ENCODE peak calls at places on chromosomes 16 and 17, in four cellular contexts. One of them, this sample, is unnamed.

GRCh38 chr17:70137451-70138230 is 31.7 kb upstream of the KCNJ2 start:
- DNase-seq in HFF-Myc: peak
- DNase-seq in lower leg skin: peak
- DNase-seq in activated CD8-positive, alpha-beta T cell treated with anti-CD3 and anti-CD28 coated beads for 36 hours: peak
- DNase-seq in this sample: peak

GRCh38 chr17:43314582-43314981 is 80.8 kb upstream of the RNU2-1 start:
- DNase-seq in HFF-Myc: no peak
- DNase-seq in lower leg skin: no peak
- DNase-seq in activated CD8-positive, alpha-beta T cell treated with anti-CD3 and anti-CD28 coated beads for 36 hours: no peak
- DNase-seq in this sample: peak

GRCh38 chr17:40422990-40423611 is 5.4 kb upstream of the TOP2A start:
- DNase-seq in HFF-Myc: no peak
- DNase-seq in lower leg skin: no peak
- DNase-seq in activated CD8-positive, alpha-beta T cell treated with anti-CD3 and anti-CD28 coated beads for 36 hours: no peak
- DNase-seq in this sample: no peak

GRCh38 chr16:80039777-80040176 is 439.2 kb upstream of the MAF start:
- DNase-seq in HFF-Myc: no peak
- DNase-seq in lower leg skin: no peak
- DNase-seq in activated CD8-positive, alpha-beta T cell treated with anti-CD3 and anti-CD28 coated beads for 36 hours: no peak
- DNase-seq in this sample: no peak

GRCh38 chr17:5861849-5862248 is 208.3 kb upstream of the WSCD1 start:
- DNase-seq in HFF-Myc: no peak
- DNase-seq in lower leg skin: no peak
- DNase-seq in activated CD8-positive, alpha-beta T cell treated with anti-CD3 and anti-CD28 coated beads for 36 hours: no peak
- DNase-seq in this sample: no peak

GRCh38 chr16:84569382-84569987 is 48.4 kb downstream of the COTL1 start:
- DNase-seq in HFF-Myc: no peak
- DNase-seq in lower leg skin: peak
- DNase-seq in activated CD8-positive, alpha-beta T cell treated with anti-CD3 and anti-CD28 coated beads for 36 hours: no peak
- DNase-seq in this sample: no peak

GRCh38 chr17:61393904-61394629 is 5.6 kb upstream of the TBX2 start:
- DNase-seq in HFF-Myc: no peak
- DNase-seq in lower leg skin: no peak
- DNase-seq in activated CD8-positive, alpha-beta T cell treated with anti-CD3 and anti-CD28 coated beads for 36 hours: no peak
- DNase-seq in this sample: no peak

GRCh38 chr17:48878920-48879898 is 13.4 kb upstream of the ATP5MC1 start:
- DNase-seq in HFF-Myc: peak
- DNase-seq in lower leg skin: peak
- DNase-seq in activated CD8-positive, alpha-beta T cell treated with anti-CD3 and anti-CD28 coated beads for 36 hours: peak
- DNase-seq in this sample: peak

GRCh38 chr16:87582221-87582965 is 19.9 kb upstream of the JPH3 start:
- DNase-seq in HFF-Myc: no peak
- DNase-seq in lower leg skin: peak
- DNase-seq in activated CD8-positive, alpha-beta T cell treated with anti-CD3 and anti-CD28 coated beads for 36 hours: no peak
- DNase-seq in this sample: no peak

GRCh38 chr17:43871947-43872690 is 25.1 kb downstream of the CD300LG start:
- DNase-seq in HFF-Myc: no peak
- DNase-seq in lower leg skin: no peak
- DNase-seq in activated CD8-positive, alpha-beta T cell treated with anti-CD3 and anti-CD28 coated beads for 36 hours: no peak
- DNase-seq in this sample: no peak

GRCh38 chr17:45755050-45755449 is 29.1 kb upstream of the CRHR1 start:
- DNase-seq in HFF-Myc: no peak
- DNase-seq in lower leg skin: no peak
- DNase-seq in activated CD8-positive, alpha-beta T cell treated with anti-CD3 and anti-CD28 coated beads for 36 hours: no peak
- DNase-seq in this sample: no peak

GRCh38 chr17:78174870-78175642 is 6.7 kb downstream of the SYNGR2 start:
- DNase-seq in HFF-Myc: no peak
- DNase-seq in lower leg skin: no peak
- DNase-seq in activated CD8-positive, alpha-beta T cell treated with anti-CD3 and anti-CD28 coated beads for 36 hours: no peak
- DNase-seq in this sample: no peak

GRCh38 chr17:74730491-74731346 is 6.3 kb upstream of the RAB37 start:
- DNase-seq in HFF-Myc: no peak
- DNase-seq in lower leg skin: no peak
- DNase-seq in activated CD8-positive, alpha-beta T cell treated with anti-CD3 and anti-CD28 coated beads for 36 hours: peak
- DNase-seq in this sample: peak

GRCh38 chr16:4525634-4526277 is 12.8 kb downstream of the CDIP1 start:
- DNase-seq in HFF-Myc: no peak
- DNase-seq in lower leg skin: no peak
- DNase-seq in activated CD8-positive, alpha-beta T cell treated with anti-CD3 and anti-CD28 coated beads for 36 hours: no peak
- DNase-seq in this sample: no peak

GRCh38 chr16:86038923-86039310 is 140.0 kb downstream of the IRF8 start:
- DNase-seq in HFF-Myc: no peak
- DNase-seq in lower leg skin: no peak
- DNase-seq in activated CD8-positive, alpha-beta T cell treated with anti-CD3 and anti-CD28 coated beads for 36 hours: peak
- DNase-seq in this sample: no peak

GRCh38 chr16:60318486-60318885 is 1584.4 kb upstream of the GOT2 start:
- DNase-seq in HFF-Myc: no peak
- DNase-seq in lower leg skin: no peak
- DNase-seq in activated CD8-positive, alpha-beta T cell treated with anti-CD3 and anti-CD28 coated beads for 36 hours: no peak
- DNase-seq in this sample: no peak

GRCh38 chr17:6924121-6924676 is 71.7 kb upstream of the ALOX12 start:
- DNase-seq in HFF-Myc: no peak
- DNase-seq in lower leg skin: no peak
- DNase-seq in activated CD8-positive, alpha-beta T cell treated with anti-CD3 and anti-CD28 coated beads for 36 hours: peak
- DNase-seq in this sample: no peak

GRCh38 chr16:26563018-26563417 is 503.7 kb upstream of the C16orf82 start:
- DNase-seq in HFF-Myc: no peak
- DNase-seq in lower leg skin: no peak
- DNase-seq in activated CD8-positive, alpha-beta T cell treated with anti-CD3 and anti-CD28 coated beads for 36 hours: no peak
- DNase-seq in this sample: no peak
- TF ChIP-seq CTCF in HFF-Myc: no peak
- TF ChIP-seq CTCF in lower leg skin: no peak
- TF ChIP-seq CTCF in activated CD8-positive, alpha-beta T cell treated with anti-CD3 and anti-CD28 coated beads for 36 hours: no peak
- TF ChIP-seq CTCF in this sample: no peak

DNA sequence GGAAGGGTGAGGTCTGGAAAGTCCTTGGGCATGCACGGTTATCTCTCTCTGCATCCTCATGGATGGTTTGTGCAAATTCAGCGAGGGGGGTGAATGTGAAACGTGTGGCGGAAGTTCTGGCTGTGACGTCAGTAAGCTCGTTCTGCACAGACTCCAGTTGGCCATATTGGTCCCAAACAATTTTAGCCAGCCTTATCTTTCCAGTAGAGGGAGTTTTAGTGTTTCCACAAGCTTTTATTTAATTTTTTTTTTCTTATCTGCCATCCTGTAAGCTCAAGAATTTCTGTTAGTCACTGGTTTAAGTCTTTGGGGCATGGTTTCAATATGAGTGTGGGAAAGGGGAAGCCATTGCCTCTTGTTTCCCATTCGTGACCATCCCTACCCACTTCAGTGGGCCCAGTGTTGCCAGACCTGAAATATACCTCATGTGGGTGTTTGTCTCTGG is 39.0 kb downstream of the HLF start:
- DNase-seq in HFF-Myc: no peak
- DNase-seq in lower leg skin: no peak
- DNase-seq in activated CD8-positive, alpha-beta T cell treated with anti-CD3 and anti-CD28 coated beads for 36 hours: no peak
- DNase-seq in this sample: no peak
- TF ChIP-seq CTCF in HFF-Myc: no peak
- TF ChIP-seq CTCF in lower leg skin: no peak
- TF ChIP-seq CTCF in activated CD8-positive, alpha-beta T cell treated with anti-CD3 and anti-CD28 coated beads for 36 hours: no peak
- TF ChIP-seq CTCF in this sample: no peak

GRCh38 chr16:2428787-2429036 is 535 bp upstream of the CCNF start:
- DNase-seq in HFF-Myc: no peak
- DNase-seq in lower leg skin: no peak
- DNase-seq in activated CD8-positive, alpha-beta T cell treated with anti-CD3 and anti-CD28 coated beads for 36 hours: no peak
- DNase-seq in this sample: no peak
- TF ChIP-seq CTCF in HFF-Myc: no peak
- TF ChIP-seq CTCF in lower leg skin: no peak
- TF ChIP-seq CTCF in activated CD8-positive, alpha-beta T cell treated with anti-CD3 and anti-CD28 coated beads for 36 hours: no peak
- TF ChIP-seq CTCF in this sample: no peak

DNA sequence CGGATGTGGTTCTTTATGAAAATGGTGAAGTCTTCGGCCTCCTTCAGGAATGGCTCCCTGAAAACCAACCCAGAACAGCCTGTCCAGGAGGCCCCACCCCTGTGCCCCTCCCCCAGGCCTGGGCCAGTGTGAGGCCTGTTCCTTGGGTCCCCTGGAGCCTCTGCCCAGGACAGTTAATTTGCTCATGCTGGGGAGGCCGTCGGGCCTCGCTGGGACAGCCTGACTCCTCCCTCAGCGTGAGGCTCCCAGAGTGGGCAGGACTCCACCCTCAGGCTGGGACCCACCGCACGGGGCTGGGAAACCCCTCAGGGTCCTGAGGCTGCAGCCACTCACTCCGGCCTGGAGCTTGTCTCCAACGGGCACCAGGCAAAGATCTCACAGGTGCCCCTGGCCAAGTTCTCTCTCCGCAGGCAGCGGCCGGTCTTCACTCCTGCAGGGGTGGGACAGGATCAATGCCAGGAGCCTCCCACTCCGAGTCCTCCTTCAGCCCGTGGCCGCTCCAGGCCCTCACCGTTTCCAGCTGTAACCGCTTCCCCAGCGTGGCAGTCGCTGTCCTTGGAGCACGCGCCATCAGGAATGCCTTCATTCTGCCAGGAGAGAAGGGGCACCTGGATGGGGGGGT is 5.8 kb downstream of the P2RX5 start:
- DNase-seq in HFF-Myc: no peak
- DNase-seq in lower leg skin: no peak
- DNase-seq in activated CD8-positive, alpha-beta T cell treated with anti-CD3 and anti-CD28 coated beads for 36 hours: no peak
- DNase-seq in this sample: peak
- TF ChIP-seq CTCF in HFF-Myc: no peak
- TF ChIP-seq CTCF in lower leg skin: no peak
- TF ChIP-seq CTCF in activated CD8-positive, alpha-beta T cell treated with anti-CD3 and anti-CD28 coated beads for 36 hours: no peak
- TF ChIP-seq CTCF in this sample: no peak

GRCh38 chr16:76360384-76360783 is 83.2 kb downstream of the CNTNAP4 start:
- DNase-seq in HFF-Myc: no peak
- DNase-seq in lower leg skin: no peak
- DNase-seq in activated CD8-positive, alpha-beta T cell treated with anti-CD3 and anti-CD28 coated beads for 36 hours: no peak
- DNase-seq in this sample: no peak
- TF ChIP-seq CTCF in HFF-Myc: no peak
- TF ChIP-seq CTCF in lower leg skin: no peak
- TF ChIP-seq CTCF in activated CD8-positive, alpha-beta T cell treated with anti-CD3 and anti-CD28 coated beads for 36 hours: no peak
- TF ChIP-seq CTCF in this sample: no peak

GRCh38 chr17:50603340-50603739 is 31.3 kb upstream of the ABCC3 start:
- DNase-seq in HFF-Myc: no peak
- DNase-seq in lower leg skin: no peak
- DNase-seq in activated CD8-positive, alpha-beta T cell treated with anti-CD3 and anti-CD28 coated beads for 36 hours: peak
- DNase-seq in this sample: no peak
- TF ChIP-seq CTCF in HFF-Myc: peak
- TF ChIP-seq CTCF in lower leg skin: no peak
- TF ChIP-seq CTCF in activated CD8-positive, alpha-beta T cell treated with anti-CD3 and anti-CD28 coated beads for 36 hours: no peak
- TF ChIP-seq CTCF in this sample: no peak

GRCh38 chr16:12390074-12390473 is 413.5 kb downstream of the SNX29 start:
- DNase-seq in HFF-Myc: no peak
- DNase-seq in lower leg skin: no peak
- DNase-seq in activated CD8-positive, alpha-beta T cell treated with anti-CD3 and anti-CD28 coated beads for 36 hours: no peak
- DNase-seq in this sample: no peak

GRCh38 chr16:12393208-12393607 is 410.5 kb downstream of the CPPED1 start:
- DNase-seq in HFF-Myc: no peak
- DNase-seq in lower leg skin: no peak
- DNase-seq in activated CD8-positive, alpha-beta T cell treated with anti-CD3 and anti-CD28 coated beads for 36 hours: no peak
- DNase-seq in this sample: no peak

GRCh38 chr16:12391974-12392373 is 411.7 kb downstream of the CPPED1 start:
- DNase-seq in HFF-Myc: no peak
- DNase-seq in lower leg skin: no peak
- DNase-seq in activated CD8-positive, alpha-beta T cell treated with anti-CD3 and anti-CD28 coated beads for 36 hours: no peak
- DNase-seq in this sample: no peak

GRCh38 chr16:12390644-12391043 is 413.0 kb downstream of the CPPED1 start:
- DNase-seq in HFF-Myc: no peak
- DNase-seq in lower leg skin: no peak
- DNase-seq in activated CD8-positive, alpha-beta T cell treated with anti-CD3 and anti-CD28 coated beads for 36 hours: no peak
- DNase-seq in this sample: no peak

GRCh38 chr16:12392585-12393089 is 411.1 kb downstream of the CPPED1 start:
- DNase-seq in HFF-Myc: no peak
- DNase-seq in lower leg skin: peak
- DNase-seq in activated CD8-positive, alpha-beta T cell treated with anti-CD3 and anti-CD28 coated beads for 36 hours: no peak
- DNase-seq in this sample: no peak
- TF ChIP-seq CTCF in HFF-Myc: peak
- TF ChIP-seq CTCF in lower leg skin: no peak
- TF ChIP-seq CTCF in activated CD8-positive, alpha-beta T cell treated with anti-CD3 and anti-CD28 coated beads for 36 hours: no peak
- TF ChIP-seq CTCF in this sample: no peak

GRCh38 chr17:19867654-19868395 is at the start of gene ULK2:
- DNase-seq in HFF-Myc: no peak
- DNase-seq in lower leg skin: peak
- DNase-seq in activated CD8-positive, alpha-beta T cell treated with anti-CD3 and anti-CD28 coated beads for 36 hours: peak
- DNase-seq in this sample: peak
- TF ChIP-seq CTCF in HFF-Myc: no peak
- TF ChIP-seq CTCF in lower leg skin: no peak
- TF ChIP-seq CTCF in activated CD8-positive, alpha-beta T cell treated with anti-CD3 and anti-CD28 coated beads for 36 hours: no peak
- TF ChIP-seq CTCF in this sample: no peak

DNA sequence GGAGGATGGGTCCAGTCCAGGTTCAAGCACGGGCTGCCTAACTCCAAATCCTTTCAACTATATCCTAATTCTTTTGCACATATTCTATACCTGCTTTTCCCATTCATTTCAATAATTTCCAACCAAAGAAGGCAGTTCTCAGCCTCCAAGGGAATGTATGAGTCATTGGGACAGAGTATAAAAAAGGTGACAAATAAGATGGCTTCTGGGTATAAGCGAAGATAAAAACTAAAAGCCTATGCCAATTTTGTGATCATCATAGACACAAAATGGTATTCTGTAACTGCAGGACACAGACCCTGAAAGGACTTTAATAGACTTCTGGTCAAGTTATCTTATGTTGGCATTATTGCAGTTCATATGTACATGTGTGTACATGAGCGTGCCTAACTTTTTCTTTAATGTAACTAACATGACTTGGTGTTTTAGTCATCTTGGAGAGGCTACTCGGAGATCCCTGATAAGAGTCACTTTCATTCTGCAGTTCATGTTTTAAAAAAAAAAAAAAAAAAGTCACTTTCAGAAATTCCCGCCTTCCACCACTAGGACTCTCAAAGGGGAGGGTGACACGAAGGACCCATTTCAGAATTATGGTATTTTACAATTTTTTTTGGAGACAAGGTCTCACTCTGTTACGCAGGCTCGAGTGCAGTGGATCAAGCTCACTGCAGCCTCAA is 17.3 kb downstream of the COG1 start:
- DNase-seq in HFF-Myc: no peak
- DNase-seq in lower leg skin: no peak
- DNase-seq in activated CD8-positive, alpha-beta T cell treated with anti-CD3 and anti-CD28 coated beads for 36 hours: no peak
- DNase-seq in this sample: no peak
- TF ChIP-seq CTCF in HFF-Myc: peak
- TF ChIP-seq CTCF in lower leg skin: no peak
- TF ChIP-seq CTCF in activated CD8-positive, alpha-beta T cell treated with anti-CD3 and anti-CD28 coated beads for 36 hours: no peak
- TF ChIP-seq CTCF in this sample: no peak

GRCh38 chr16:71214771-71215381 is 15.6 kb downstream of the HYDIN start:
- DNase-seq in HFF-Myc: no peak
- DNase-seq in lower leg skin: no peak
- DNase-seq in activated CD8-positive, alpha-beta T cell treated with anti-CD3 and anti-CD28 coated beads for 36 hours: no peak
- DNase-seq in this sample: no peak
- TF ChIP-seq CTCF in HFF-Myc: no peak
- TF ChIP-seq CTCF in lower leg skin: no peak
- TF ChIP-seq CTCF in activated CD8-positive, alpha-beta T cell treated with anti-CD3 and anti-CD28 coated beads for 36 hours: peak
- TF ChIP-seq CTCF in this sample: no peak

This sample was measured in GM13976.